ENCODE peak calls at places on chromosome 2, in four cellular contexts. X is activated naive CD4-positive, alpha-beta T cell treated with anti-CD3 and anti-CD28 coated beads, Interleukin-2, amount 50 U/mL, for 72 hours; W is HepG2; R is stimulated activated effector memory CD8-positive, alpha-beta T cell treated with anti-CD3 and anti-CD28 coated beads, Interleukin-12 subunit alpha, Interleukin-12 subunit beta, amount 100 ng/mL, for 72 hours. M is an unnamed sample.

GRCh38 chr2:231680284-231680991 is 27.9 kb upstream of the PTMA start:
- ATAC-seq in X (no peak), R (no peak), W (peak; percentile 45), M (no peak)

GRCh38 chr2:207434288-207434687 is 95.5 kb upstream of the CREB1 start:
- ATAC-seq in W (no peak), X (no peak), R (no peak), M (no peak)

GRCh38 chr2:176686328-176686727 is 417.1 kb downstream of the MTX2 start:
- ATAC-seq in R (peak; percentile 8), X (no peak), W (no peak), M (no peak)

GRCh38 chr2:147479363-147479762 is 365.5 kb upstream of the ACVR2A start:
- ATAC-seq in W (no peak), X (no peak), R (no peak), M (no peak)

GRCh38 chr2:233081731-233082221 is 21.6 kb downstream of the INPP5D start:
- ATAC-seq in R (no peak), X (peak; percentile 16), W (no peak), M (no peak)

GRCh38 chr2:2874805-2875204 is 502.8 kb downstream of the EIPR1 start:
- ATAC-seq in R (no peak), W (no peak), X (no peak), M (no peak)

GRCh38 chr2:95297639-95298395 is 670 bp downstream of the KCNIP3 start:
- ATAC-seq in X (no peak), R (no peak), W (no peak), M (no peak)

GRCh38 chr2:8488001-8488738 is 193.7 kb upstream of the ID2 start:
- ATAC-seq in X (peak; percentile 96), R (peak; percentile 90), W (no peak), M (peak; percentile 67)

GRCh38 chr2:108944601-108945241 is 44.3 kb downstream of the EDAR start:
- ATAC-seq in R (no peak), W (peak; percentile 96), X (no peak), M (no peak)

GRCh38 chr2:217162533-217162932 is 302.7 kb upstream of the TNP1 start:
- ATAC-seq in W (no peak), X (peak; percentile 70), R (peak; percentile 24), M (peak; percentile 18)

GRCh38 chr2:29563697-29564096 is 357.7 kb downstream of the ALK start:
- ATAC-seq in X (no peak), W (no peak), R (no peak), M (no peak)

GRCh38 chr2:237060518-237061312 is 25.0 kb upstream of the COPS8 start:
- ATAC-seq in X (no peak), R (no peak), W (peak; percentile 90), M (no peak)

GRCh38 chr2:227772197-227772661 is 26.5 kb downstream of the SCYGR8 start:
- ATAC-seq in X (no peak), R (no peak), W (peak; percentile 57), M (no peak)

GRCh38 chr2:128439231-128440086 is 120.8 kb upstream of the HS6ST1 start:
- ATAC-seq in R (no peak), X (no peak), W (no peak), M (no peak)

GRCh38 chr2:226742346-226742745 is 57.3 kb downstream of the IRS1 start:
- ATAC-seq in R (no peak), W (no peak), X (no peak), M (no peak)

GRCh38 chr2:120323214-120323613 is 22.7 kb upstream of the INHBB start:
- ATAC-seq in W (peak; percentile 29), X (no peak), R (peak; percentile 12), M (no peak)

GRCh38 chr2:57981369-57981768 is 65.2 kb upstream of the VRK2 start:
- ATAC-seq in X (no peak), W (no peak), R (no peak), M (no peak)

GRCh38 chr2:65934992-65935629 is 499.8 kb upstream of the MEIS1 start:
- ATAC-seq in X (no peak), R (no peak), W (no peak), M (no peak)

GRCh38 chr2:64467463-64467843 is 13.5 kb downstream of the LGALSL start:
- ATAC-seq in W (peak; percentile 27), X (no peak), R (no peak), M (no peak)

GRCh38 chr2:191297031-191297430 is 51.8 kb downstream of the MYO1B start:
- ATAC-seq in R (no peak), W (no peak), X (no peak), M (no peak)

GRCh38 chr2:125559186-125559585 is 1096.8 kb upstream of the GYPC start:
- ATAC-seq in R (no peak), X (no peak), W (no peak), M (no peak)

GRCh38 chr2:229372207-229372606 is 101.1 kb upstream of the PID1 start:
- ATAC-seq in W (no peak), R (no peak), X (no peak), M (no peak)

GRCh38 chr2:45119038-45119437 is 109.8 kb upstream of the SIX2 start:
- ATAC-seq in W (peak; percentile 62), R (no peak), X (no peak), M (no peak)

GRCh38 chr2:25951071-25951547 is 31.2 kb downstream of the KIF3C start:
- ATAC-seq in R (peak; percentile 92), W (peak; percentile 85), X (peak; percentile 95), M (peak; percentile 96)

GRCh38 chr2:147998203-147998602 is 22.3 kb downstream of the ORC4 start:
- ATAC-seq in X (no peak), R (no peak), W (no peak), M (no peak)

GRCh38 chr2:217734999-217735398 is 267.8 kb downstream of the TNS1 start:
- ATAC-seq in R (no peak), X (no peak), W (no peak), M (peak; percentile 35)

GRCh38 chr2:62149708-62150107 is 46.2 kb upstream of the B3GNT2 start:
- ATAC-seq in X (peak; percentile 49), R (peak; percentile 65), W (no peak), M (peak; percentile 62)

GRCh38 chr2:135845997-135846396 is 9.0 kb upstream of the LCT start:
- ATAC-seq in X (no peak), W (no peak), R (no peak), M (no peak)